ENCODE peak calls at places on chromosomes 11 and 22, in five cellular contexts. M is psoas muscle, B is left lung, T is sigmoid colon, Y is coronary artery. A is an unnamed sample.

GRCh38 chr22:22666307-22667091 is 22.1 kb downstream of the GGTLC2 start:
- DNase-seq in B (peak), T (no peak), M (no peak), Y (no peak), A (no peak)

GRCh38 chr11:65180877-65181568 is 705 bp upstream of the CAPN1 start:
- DNase-seq in B (peak), T (peak), Y (peak), M (peak), A (no peak)

GRCh38 chr11:69530278-69531070 is 49.0 kb downstream of the LINC01488 start:
- DNase-seq in M (no peak), Y (peak), T (peak), B (peak), A (peak)

GRCh38 chr22:37425800-37426531 is 1.3 kb downstream of the ELFN2 start:
- DNase-seq in B (no peak), Y (no peak), T (no peak), M (no peak), A (no peak)

GRCh38 chr11:3021125-3021524 is 29.0 kb upstream of the NAP1L4 start:
- DNase-seq in Y (no peak), B (no peak), T (no peak), M (no peak), A (no peak)

GRCh38 chr11:81700061-81700460 is 1033.6 kb downstream of the FAM181B start:
- DNase-seq in T (no peak), M (no peak), B (no peak), Y (no peak), A (no peak)

GRCh38 chr11:65609711-65610110 is 4.3 kb downstream of the MAP3K11 start:
- DNase-seq in T (no peak), B (no peak), Y (no peak), M (no peak), A (no peak)

GRCh38 chr11:73949246-73949645 is 1.6 kb upstream of the DNAJB13 start:
- DNase-seq in B (no peak), M (no peak), Y (no peak), T (peak), A (no peak)

GRCh38 chr11:43515090-43515489 is 156.4 kb downstream of the TTC17 start:
- DNase-seq in M (no peak), T (no peak), B (no peak), Y (no peak), A (no peak)

GRCh38 chr11:116500002-116500832 is 272.6 kb downstream of the BUD13 start:
- DNase-seq in T (no peak), Y (peak), B (no peak), M (no peak), A (no peak)

GRCh38 chr11:134682577-134682976 is 270.5 kb upstream of the B3GAT1 start:
- DNase-seq in Y (peak), T (peak), M (no peak), B (no peak), A (no peak)

GRCh38 chr11:35615911-35616900 is 2.1 kb upstream of the FJX1 start:
- DNase-seq in M (no peak), B (no peak), T (no peak), Y (no peak), A (no peak)

GRCh38 chr22:46584081-46584903 is 35.9 kb upstream of the GRAMD4 start:
- DNase-seq in B (peak), Y (no peak), T (peak), M (peak), A (no peak)

GRCh38 chr11:46338988-46339666 is 8.1 kb upstream of the DGKZ start:
- DNase-seq in Y (no peak), B (no peak), T (no peak), M (no peak), A (no peak)

GRCh38 chr11:15430381-15430780 is 315.7 kb downstream of the INSC start:
- DNase-seq in T (no peak), B (no peak), M (no peak), Y (no peak), A (no peak)

GRCh38 chr11:10878408-10879214 is 20.8 kb upstream of the ZBED5 start:
- DNase-seq in M (no peak), B (no peak), Y (no peak), T (no peak), A (no peak)

DNA sequence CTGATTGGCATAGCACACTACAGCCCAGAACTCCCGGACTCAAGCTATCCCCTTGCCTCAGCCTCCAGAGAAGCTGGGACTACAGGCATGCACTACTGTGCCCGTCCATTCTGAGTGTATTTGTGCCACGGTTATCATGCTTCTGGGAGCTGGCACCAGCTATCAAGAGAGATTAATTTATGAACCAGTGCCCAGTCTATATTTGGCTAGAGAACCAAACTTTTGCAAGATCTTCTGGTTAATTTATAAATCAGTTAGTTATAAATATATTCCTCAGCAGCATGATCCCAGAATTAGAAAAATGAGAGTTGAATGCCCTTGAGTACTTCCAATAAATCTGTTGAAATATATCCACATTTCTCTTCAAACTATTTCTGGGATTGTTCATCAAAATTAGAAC is 67.5 kb upstream of the OR5AN1 start:
- DNase-seq in T (no peak), B (no peak), M (no peak), Y (no peak), A (no peak)
- TF ChIP-seq CTCF in T (no peak), B (no peak), M (no peak), Y (no peak), A (no peak)

DNA sequence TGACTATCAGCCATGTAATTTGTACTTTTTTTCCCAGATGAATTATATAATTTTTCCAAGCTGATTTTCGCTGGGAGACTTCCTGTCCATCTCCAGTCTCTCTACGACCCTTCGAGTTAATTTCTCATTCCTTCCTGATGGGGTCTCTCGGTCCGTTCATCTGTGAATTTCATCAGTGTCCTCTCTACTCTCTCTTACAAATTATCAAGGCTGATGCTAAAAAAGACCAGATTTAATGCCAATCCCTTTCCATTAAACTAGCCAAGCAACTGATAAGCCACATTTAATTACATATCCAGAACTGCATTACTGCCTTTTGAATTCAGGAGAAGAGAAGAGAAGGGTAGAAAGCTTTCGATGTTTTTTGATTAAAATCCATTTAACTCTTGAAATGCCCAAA is 25.8 kb downstream of the VSIG10L2 start:
- DNase-seq in Y (no peak), B (no peak), M (no peak), T (no peak), A (no peak)
- H3K27ac ChIP-seq in Y (no peak), B (no peak), M (no peak), T (no peak), A (no peak)

DNA sequence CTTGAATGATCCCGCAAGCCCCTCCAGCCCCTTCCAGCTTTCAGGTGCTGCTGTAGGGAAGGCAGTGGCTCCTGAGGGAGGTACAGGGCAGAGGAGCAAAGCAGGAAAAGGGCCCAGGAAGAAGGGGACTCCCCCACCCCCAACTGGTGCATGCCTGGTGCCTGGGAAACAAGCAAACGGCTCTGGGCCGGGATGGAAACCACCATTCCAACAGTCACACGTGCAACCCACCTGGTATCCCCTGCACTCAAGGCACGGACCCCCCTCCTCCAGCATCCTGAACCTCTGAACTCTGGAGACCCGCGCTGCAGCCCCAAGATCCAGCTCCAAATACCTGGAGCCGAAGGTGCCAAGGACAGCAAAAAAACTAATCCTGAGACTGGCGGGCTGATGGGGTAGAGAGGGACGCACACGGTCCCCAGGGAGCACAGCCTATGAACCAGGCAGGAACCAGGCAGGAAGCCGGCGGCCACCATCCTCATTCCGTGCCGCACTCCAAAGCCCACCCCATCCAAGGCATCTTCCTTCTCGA is 537 bp downstream of the SCN4B start:
- DNase-seq in B (no peak), M (no peak), Y (no peak), T (no peak), A (no peak)
- H3K4me3 ChIP-seq in B (no peak), M (peak), Y (peak), T (peak), A (peak)

GRCh38 chr11:1295086-1295485 is 14.3 kb downstream of the TOLLIP start:
- DNase-seq in B (peak), Y (no peak), M (peak), T (peak), A (no peak)

GRCh38 chr11:1295591-1295990 is 13.8 kb downstream of the TOLLIP start:
- DNase-seq in Y (no peak), T (peak), B (peak), M (no peak), A (no peak)

GRCh38 chr11:1292644-1293618 is 16.5 kb downstream of the TOLLIP start:
- DNase-seq in M (peak), T (peak), Y (no peak), B (peak), A (peak)

GRCh38 chr11:1292018-1292643 is 17.3 kb downstream of the TOLLIP start:
- DNase-seq in Y (no peak), B (no peak), T (no peak), M (no peak), A (no peak)

GRCh38 chr11:1293619-1294015 is 15.8 kb downstream of the TOLLIP start:
- DNase-seq in T (no peak), M (peak), B (peak), Y (no peak), A (no peak)
- TF ChIP-seq CTCF in T (no peak), M (peak), B (no peak), Y (no peak), A (no peak)

GRCh38 chr22:35860837-35861236 is 143.2 kb downstream of the APOL5 start:
- DNase-seq in T (no peak), B (no peak), Y (no peak), M (no peak), A (no peak)
- H3K27ac ChIP-seq in T (no peak), B (no peak), Y (no peak), M (peak), A (no peak)

DNA sequence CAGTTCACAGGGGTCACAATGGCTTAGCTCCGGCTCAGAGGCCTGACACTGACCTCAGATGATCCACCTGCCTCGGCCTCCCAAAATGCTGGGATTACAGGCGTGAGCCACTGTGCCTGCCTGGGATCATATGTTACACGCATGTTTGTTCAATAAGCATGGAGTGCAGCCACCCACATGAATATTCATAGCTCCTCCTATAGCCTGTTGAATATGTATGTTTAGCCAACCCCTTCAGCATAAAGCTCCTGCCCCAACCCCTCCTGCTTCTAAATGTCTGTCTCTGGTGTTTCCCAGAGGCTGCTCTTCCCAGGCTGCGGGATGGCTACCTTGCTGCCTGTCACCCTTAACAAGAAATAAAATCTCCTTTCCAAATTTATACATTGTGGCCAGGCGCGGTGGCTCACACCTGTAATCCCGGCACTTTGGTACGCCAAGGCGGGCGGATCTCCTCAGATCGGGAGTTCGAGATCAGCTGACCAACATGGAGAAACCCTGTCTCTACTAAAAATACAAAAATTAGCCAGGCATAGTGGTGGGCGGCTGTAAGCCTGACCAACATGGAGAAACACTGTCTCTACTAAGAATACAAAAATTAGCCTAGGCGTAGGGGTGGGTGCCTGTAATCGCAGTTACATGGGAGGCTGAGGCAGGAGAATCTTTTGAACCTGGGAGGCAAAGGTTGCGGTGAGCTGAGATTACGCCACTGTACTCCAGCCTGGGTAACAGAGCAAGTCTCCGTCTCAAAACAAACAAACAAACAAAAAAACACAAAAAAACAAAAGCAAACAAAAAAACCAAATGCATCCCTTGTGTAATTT is 1.1 kb upstream of the APOBEC3F start:
- DNase-seq in T (no peak), M (no peak), Y (no peak), B (no peak), A (no peak)
- H3K4me3 ChIP-seq in T (no peak), M (no peak), Y (no peak), B (no peak), A (no peak)

DNA sequence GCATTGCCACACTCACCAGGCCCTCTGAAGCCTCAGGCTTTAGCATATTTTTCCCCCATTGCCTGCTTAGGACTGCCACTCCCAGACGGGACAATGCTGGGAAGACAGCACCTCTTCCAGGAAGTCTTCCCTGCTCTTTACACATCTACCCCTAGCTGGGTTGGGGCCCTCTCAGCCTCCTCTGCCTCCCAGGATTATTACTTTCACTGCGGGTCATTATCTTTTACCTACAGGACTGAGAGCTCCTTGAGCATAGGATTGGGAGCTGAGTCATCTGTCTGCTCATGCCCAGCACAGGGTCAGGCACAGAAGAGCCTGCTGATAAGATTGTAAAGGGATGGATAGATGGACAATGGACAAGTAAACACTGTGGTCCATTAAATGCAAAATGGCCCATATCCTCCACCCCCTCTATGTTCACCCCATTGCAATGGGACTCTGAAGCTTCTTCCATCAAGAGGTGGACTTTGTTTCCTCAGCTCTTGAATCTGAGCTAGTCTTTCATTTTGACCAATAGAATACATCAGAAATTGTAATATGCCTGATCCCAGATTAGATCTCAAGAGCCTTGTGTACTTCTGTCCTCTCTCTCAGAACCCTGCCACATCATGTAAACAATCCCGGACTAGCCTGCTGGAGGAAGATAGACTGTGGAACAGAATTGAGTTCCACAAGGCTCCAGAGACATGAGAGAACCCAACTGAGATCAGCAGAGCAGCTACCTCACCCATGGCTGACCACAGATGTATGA is 32.0 kb upstream of the LRRC32 start:
- DNase-seq in T (no peak), B (no peak), M (no peak), Y (no peak), A (no peak)
- TF ChIP-seq CTCF in T (no peak), B (no peak), M (no peak), Y (no peak), A (no peak)

DNA sequence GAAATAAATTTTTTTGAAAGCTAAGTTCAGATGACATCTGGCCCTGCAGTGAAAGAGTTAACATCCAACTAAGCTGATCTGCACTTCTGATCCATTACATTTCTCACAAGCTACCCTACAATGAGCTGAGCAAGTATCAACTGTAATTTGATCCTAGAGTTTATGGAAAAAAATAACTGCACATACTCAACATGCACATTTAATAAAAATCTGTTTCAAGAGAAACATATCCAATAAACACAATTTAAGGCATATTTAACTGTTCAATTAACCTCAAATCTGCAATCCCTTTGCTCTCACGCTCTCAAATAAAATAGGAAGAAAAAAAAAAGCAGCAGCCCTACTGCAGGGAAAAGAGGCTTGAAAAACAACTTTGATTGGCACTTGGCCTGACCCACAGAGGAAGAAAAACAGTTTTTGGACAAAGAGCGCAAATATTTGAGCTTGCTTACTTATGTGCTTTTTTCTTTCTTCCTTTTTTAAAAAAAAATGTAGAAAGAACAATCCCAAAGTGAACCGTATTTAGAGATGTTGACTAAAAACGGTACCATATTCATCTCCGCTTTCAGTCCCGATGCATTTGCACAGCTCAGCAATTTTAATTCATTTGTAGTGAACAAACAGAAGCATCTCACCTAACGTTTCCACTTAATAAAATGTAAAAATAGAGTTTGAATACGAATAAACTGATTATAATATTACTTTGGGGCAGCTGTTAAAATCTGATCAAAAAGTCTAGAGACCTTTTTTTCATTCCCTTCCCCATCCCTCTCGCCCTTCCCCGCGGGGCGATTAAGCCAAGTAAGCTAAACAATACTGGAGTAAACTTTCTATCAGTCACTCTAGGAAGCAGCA is 1.6 kb downstream of the SESN3 start:
- DNase-seq in T (peak), M (peak), Y (no peak), B (no peak), A (no peak)
- H3K27ac ChIP-seq in T (peak), M (no peak), Y (peak), B (peak), A (no peak)

GRCh38 chr11:20111871-20112270 is 48.4 kb downstream of the DBX1 start:
- DNase-seq in M (no peak), B (no peak), T (no peak), Y (no peak), A (no peak)
- H3K4me3 ChIP-seq in M (no peak), B (no peak), T (no peak), Y (peak), A (no peak)

DNA sequence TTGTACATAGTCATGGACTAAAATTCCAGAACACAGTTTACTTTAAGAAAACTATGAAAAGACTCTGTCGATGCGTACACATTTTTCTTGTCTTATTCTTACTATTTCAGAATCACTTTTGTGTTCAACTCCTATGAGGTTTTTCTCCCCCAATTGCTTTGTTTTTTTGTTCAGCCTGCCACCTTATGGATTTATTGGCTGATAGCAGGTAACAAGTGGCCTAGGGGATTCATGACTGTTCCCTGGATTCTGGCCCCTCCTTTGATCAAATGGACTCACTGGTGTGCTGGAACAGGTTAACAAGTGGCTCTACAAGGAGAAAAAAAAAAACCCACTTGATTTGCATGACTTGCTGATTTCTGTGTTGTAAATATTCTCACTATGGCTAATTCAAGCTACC is 10.6 kb downstream of the MMP20 start:
- DNase-seq in B (no peak), M (no peak), Y (no peak), T (no peak), A (no peak)
- TF ChIP-seq CTCF in B (no peak), M (no peak), Y (no peak), T (no peak), A (no peak)